ENCODE peak calls at places on chromosomes 13 and 19, in ten cellular contexts. J is tibial artery; U is brain microvascular endothelial cell; C is fibroblast of pulmonary artery; D is choroid plexus epithelial cell; S is CD8-positive, alpha-beta T cell; M is cardiac muscle cell; N is pancreas; F is CD4-positive, alpha-beta T cell; B is GM23338. Q is an unnamed sample.

GRCh38 chr13:50290186-50290585 is 274.9 kb downstream of the KCNRG start:
- DNase-seq in B (no peak), U (no peak), N (no peak), D (no peak), F (no peak), S (no peak), M (no peak), J (no peak), C (no peak), Q (no peak)

GRCh38 chr13:80141114-80141849 is 199.6 kb downstream of the SPRY2 start:
- DNase-seq in U (peak), J (peak), D (peak), M (peak), C (peak), F (no peak), N (no peak), B (no peak), S (no peak), Q (peak)

GRCh38 chr13:75879656-75880055 is 243.5 kb downstream of the LMO7 start:
- DNase-seq in J (no peak), C (no peak), M (no peak), S (no peak), N (no peak), F (no peak), U (no peak), D (no peak), B (no peak), Q (no peak)

GRCh38 chr19:32202244-32202643 is 143.2 kb upstream of the ZNF507 start:
- DNase-seq in U (no peak), M (no peak), B (no peak), F (no peak), S (no peak), N (no peak), J (peak), D (no peak), C (no peak), Q (no peak)

GRCh38 chr19:49637865-49638350 is 2.0 kb downstream of the RRAS start:
- DNase-seq in M (peak), J (peak), S (no peak), F (no peak), B (peak), N (peak), C (peak), U (peak), D (peak), Q (peak)

GRCh38 chr19:48608798-48609263 is 2.3 kb downstream of the SPACA4 start:
- DNase-seq in S (peak), B (peak), U (peak), F (peak), N (no peak), M (peak), J (peak), D (peak), C (peak), Q (no peak)

GRCh38 chr19:47729799-47730520 is 15.4 kb upstream of the NOP53 start:
- DNase-seq in B (peak), J (peak), D (no peak), F (peak), N (peak), M (peak), C (peak), S (no peak), U (no peak), Q (no peak)

GRCh38 chr19:49130325-49130724 is 11.0 kb downstream of the PPFIA3 start:
- DNase-seq in M (no peak), J (no peak), U (no peak), N (no peak), D (no peak), C (no peak), B (no peak), S (no peak), F (no peak), Q (no peak)

GRCh38 chr13:75761373-75761772 is 125.2 kb downstream of the LMO7 start:
- DNase-seq in S (no peak), B (no peak), F (no peak), D (peak), U (no peak), M (no peak), C (peak), J (no peak), N (no peak), Q (no peak)

GRCh38 chr19:44883962-44884361 is 7.1 kb upstream of the TOMM40 start:
- DNase-seq in U (no peak), B (no peak), C (no peak), N (no peak), J (no peak), F (no peak), M (no peak), S (no peak), D (peak), Q (no peak)

GRCh38 chr13:50561774-50562173 is 281.7 kb downstream of the DLEU7 start:
- DNase-seq in U (no peak), M (no peak), J (no peak), D (no peak), N (no peak), F (no peak), B (no peak), S (no peak), C (no peak), Q (no peak)

GRCh38 chr19:934865-935422 is 9.1 kb downstream of the ARID3A start:
- DNase-seq in J (peak), U (no peak), S (peak), C (peak), F (no peak), D (peak), B (no peak), M (peak), N (peak), Q (no peak)

GRCh38 chr19:3330047-3330446 is 36.3 kb upstream of the NFIC start:
- DNase-seq in U (no peak), C (no peak), B (no peak), J (no peak), F (no peak), M (no peak), N (no peak), S (no peak), D (no peak), Q (no peak)

DNA sequence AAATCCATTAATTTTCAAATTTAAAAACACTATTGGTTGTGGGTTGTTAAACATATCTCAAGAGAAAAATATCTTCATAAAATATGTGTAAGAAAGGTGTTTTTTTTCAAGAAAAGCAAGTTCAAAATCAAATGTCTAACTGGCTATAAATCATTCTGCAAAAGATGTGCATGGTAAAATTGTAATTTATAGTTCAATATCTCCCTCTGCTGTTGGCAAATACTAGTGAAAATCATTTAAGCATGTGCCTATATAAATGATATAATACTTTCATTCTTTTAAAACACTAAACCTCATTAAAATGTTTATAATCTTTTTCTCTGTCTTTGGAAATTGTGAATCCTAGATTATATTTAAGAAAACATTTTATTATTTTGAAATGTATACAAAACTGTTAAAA is 17.2 kb upstream of the SLITRK6 start:
- DNase-seq in F (no peak), B (no peak), U (no peak), S (no peak), N (no peak), M (peak), D (peak), J (no peak), C (peak), Q (no peak)
- TF ChIP-seq CTCF in F (no peak), B (peak), U (no peak), S (no peak), N (no peak), M (no peak), D (peak), J (no peak), C (peak), Q (peak)

DNA sequence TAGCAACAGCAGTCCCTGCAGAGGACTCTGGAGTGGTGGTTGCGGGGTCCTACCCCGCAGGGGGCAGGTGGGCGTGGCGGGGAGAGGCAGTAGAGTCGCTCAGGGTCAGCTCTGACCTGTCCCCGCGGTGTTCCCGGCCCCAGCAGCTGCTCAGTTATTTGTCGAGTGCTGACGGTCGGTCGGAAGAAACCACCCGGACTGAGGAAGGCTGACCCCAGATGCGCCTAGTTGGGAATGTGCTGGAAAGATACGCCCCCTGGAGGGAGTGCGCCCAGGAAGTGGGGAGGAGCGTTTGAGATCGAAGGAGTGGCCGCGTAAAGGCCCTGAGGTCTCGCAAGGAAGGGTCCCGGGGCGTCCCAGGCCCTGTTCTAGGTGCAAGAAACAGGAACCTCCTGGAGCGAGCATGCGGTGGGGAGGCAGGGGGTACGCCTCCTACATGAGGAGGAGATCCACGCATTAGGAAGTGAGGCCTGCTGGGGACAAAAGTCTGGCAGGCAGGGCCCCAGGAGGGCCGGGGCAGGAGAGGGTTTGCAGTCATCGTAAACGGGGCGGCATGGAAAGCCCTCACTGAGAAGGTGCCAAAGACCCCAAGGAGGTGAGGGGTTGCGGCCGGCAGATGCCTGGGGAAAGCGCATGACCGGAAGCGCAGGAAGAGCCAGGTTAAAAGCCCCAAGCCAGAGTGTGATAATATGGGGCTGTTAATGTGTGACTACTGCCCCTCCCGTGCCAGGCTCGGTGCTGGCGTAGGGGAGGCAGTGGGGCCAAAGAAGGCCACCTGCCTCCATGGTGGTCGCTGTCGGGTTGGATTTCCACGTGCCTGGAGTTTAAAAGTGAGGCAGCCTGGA is 9.1 kb downstream of the CCDC8 start:
- DNase-seq in M (peak), F (no peak), J (peak), B (peak), C (peak), S (no peak), U (no peak), N (peak), D (no peak), Q (no peak)
- TF ChIP-seq CTCF in M (peak), F (no peak), J (no peak), B (no peak), C (no peak), S (no peak), U (no peak), N (no peak), D (peak), Q (peak)

GRCh38 chr19:11324079-11324661 is 15.3 kb downstream of the RAB3D start:
- DNase-seq in N (peak), D (peak), J (peak), S (peak), M (peak), F (peak), U (peak), C (peak), B (no peak), Q (peak)

GRCh38 chr19:11322269-11323024 is 17.0 kb downstream of the RAB3D start:
- DNase-seq in J (no peak), U (no peak), C (no peak), N (no peak), D (peak), B (no peak), M (no peak), F (no peak), S (no peak), Q (no peak)

GRCh38 chr19:11324748-11325389 is 14.6 kb downstream of the RAB3D start:
- DNase-seq in U (no peak), D (no peak), J (no peak), S (no peak), B (no peak), M (peak), N (no peak), C (peak), F (no peak), Q (no peak)

GRCh38 chr19:11323601-11324078 is 15.8 kb downstream of the RAB3D start:
- DNase-seq in J (no peak), U (no peak), C (no peak), F (no peak), M (peak), B (peak), D (peak), N (no peak), S (no peak), Q (no peak)

DNA sequence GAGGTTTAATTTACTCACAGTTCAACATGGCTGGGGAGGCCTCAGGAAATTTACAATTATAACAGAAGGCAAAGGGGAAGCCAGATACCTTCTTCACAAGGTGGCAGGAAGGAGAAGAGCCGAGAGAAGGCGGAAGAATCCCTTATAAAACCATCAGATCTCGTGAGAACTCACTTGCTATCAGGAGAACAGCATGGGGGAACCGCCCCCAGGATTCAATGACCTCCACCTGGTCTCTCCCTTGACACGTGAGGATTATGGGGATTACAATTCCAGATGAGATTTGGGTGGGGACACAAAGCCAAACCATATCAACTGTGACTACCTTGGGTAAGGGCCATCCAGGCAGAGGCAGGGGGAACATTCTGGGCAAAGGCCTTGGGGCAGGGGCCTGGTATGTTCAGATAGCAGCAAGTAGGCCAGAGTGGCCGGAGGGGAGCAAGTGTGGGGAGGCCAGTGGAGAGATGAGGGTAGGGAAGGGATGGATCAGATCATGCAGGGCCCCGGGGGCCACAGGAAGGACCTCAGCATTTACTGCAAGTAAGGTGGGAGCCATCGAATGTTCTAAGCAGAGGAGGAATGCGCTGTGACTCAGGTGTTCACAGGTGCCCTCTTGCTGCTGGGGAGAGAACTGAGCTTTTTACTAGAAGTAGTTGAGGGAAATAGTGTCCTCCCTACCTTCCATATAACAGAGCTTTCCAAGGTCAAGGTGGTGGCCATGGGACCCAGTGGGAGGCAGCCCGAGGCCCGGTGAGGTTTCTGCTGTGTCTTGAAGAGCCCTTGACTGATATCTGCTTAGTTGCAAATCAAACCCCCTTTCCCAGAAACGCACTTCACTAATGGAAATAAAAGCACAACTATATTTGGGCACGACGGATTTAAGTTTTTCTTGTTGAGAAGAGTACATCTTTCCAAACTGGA is 18.0 kb downstream of the RAB3D start:
- DNase-seq in M (no peak), S (no peak), U (no peak), N (no peak), J (no peak), D (no peak), B (peak), C (no peak), F (no peak), Q (no peak)
- TF ChIP-seq CTCF in M (no peak), S (no peak), U (no peak), N (no peak), J (no peak), D (peak), B (peak), C (no peak), F (no peak), Q (no peak)

GRCh38 chr13:60427285-60427684 is 30.3 kb downstream of the TDRD3 start:
- DNase-seq in J (no peak), S (no peak), D (no peak), U (no peak), B (no peak), F (no peak), M (no peak), N (no peak), C (no peak), Q (no peak)
- TF ChIP-seq CTCF in J (no peak), S (no peak), D (no peak), U (no peak), B (no peak), F (no peak), M (no peak), N (no peak), C (no peak), Q (no peak)

DNA sequence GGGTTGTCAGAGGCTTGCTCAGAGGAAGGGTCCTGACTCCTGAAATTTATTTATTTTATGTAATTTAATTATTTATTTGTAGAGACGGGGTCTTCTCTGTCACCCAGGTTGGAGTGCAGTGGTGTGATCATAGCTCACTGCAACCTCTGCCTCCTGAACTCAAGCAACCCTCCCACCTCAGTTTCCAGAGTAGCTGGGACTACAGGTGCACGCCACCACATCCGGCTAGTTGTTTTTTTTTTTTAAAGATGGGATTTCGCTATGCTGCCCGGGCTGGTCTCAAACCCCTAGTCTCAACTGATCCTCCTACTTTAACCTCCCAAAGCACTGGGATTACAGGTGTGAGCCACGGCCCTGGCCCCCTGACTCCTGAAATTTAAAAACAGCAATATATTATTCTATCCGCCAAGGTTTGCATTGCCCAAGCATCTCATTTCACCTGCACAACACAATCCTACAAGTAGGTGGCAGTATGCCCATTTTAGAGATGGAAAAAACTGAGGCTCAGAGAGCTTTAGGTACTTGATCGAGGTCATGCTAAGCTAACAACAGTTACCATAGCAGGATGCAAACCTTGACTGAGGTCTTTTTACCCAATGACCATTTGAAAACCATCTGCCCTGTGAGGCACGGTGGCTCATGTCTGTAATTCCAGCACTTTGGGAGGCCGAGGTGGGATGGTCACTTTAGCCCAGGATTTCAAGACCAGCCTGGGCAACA is 18.1 kb downstream of the ARHGEF18 start:
- DNase-seq in F (no peak), N (no peak), C (peak), U (peak), D (peak), B (peak), M (peak), J (no peak), S (no peak), Q (peak)
- TF ChIP-seq CTCF in F (peak), N (no peak), C (peak), U (peak), D (peak), B (peak), M (peak), J (peak), S (peak), Q (peak)

DNA sequence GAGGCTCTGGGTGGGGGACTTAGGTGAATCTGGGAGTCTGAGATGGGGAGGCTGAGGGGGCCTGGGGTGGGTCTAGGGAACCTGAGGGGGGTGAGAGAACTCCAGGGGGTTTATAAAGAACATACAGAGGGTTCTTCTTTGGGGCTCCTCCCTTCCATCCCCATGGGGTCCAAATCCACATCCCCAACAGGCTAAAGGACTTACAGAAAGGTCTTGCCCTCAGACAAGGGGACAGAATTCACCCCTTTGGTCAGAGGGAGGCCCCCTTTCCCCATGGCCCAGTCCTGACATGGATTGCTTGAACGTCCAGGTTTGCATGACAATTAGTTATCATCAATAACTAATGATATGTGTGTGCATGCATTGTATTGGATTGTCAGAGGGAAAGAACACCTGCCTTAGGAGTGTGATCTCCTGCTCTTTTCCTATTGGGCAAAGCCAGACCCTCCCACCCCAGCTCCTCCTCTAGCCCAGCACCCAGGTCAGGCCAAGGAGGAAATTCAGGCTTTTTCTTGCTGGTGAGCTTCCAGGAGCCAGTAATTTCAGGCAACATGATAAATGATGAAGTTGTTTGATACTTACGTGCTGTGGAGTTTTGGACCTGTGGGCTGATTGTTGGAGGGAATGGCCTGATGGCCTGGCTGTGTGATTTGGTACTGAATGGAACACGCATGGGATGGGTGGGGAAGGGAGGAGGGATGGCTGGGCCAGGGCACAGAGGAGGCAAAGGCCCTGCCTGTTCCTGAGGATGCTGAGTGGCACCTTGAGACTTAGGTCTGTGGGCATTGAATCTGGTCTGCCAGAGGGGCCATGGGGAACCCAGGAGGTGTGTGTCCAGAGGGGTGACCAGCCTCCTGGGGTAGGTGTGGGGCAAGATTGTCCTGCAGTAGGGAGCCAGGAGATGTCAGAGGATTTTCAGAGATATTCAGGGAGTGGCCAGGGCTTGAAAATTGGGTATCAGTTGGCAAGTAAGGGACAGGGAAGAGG is 1.1 kb downstream of the KLHL26 start:
- DNase-seq in F (no peak), U (no peak), B (peak), S (no peak), N (peak), J (no peak), D (no peak), C (no peak), M (no peak), Q (no peak)
- TF ChIP-seq CTCF in F (no peak), U (no peak), B (no peak), S (no peak), N (no peak), J (no peak), D (no peak), C (no peak), M (no peak), Q (no peak)

DNA sequence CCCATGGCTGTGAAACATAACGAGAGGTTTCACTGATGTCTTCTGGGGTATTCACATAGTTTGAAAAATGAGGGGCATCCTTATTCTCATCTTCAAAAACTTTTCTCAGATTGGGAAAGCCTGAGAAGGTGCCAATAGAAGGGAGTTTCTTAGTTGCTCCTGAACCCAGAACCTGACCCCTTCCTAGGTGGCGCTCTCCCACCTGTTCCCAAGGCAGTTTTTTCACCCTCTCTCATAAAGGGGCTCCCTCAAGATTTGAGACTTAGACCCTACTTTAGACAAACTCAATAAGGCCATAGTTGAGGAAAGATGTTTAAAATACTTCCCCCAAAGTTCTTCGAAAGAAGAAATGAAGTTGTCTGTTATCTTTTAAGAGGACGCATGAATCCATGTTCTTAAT is 142.2 kb downstream of the FGF9 start:
- DNase-seq in S (no peak), U (no peak), B (peak), F (no peak), N (no peak), D (no peak), C (no peak), J (no peak), M (no peak), Q (no peak)
- TF ChIP-seq CTCF in S (no peak), U (no peak), B (peak), F (no peak), N (no peak), D (no peak), C (no peak), J (no peak), M (no peak), Q (no peak)